ENCODE peak calls at places on chromosomes 3 and 15, in nine cellular contexts. A is stimulated activated CD4-positive, alpha-beta T cell treated with anti-CD3 and anti-CD28 coated beads, Interleukin-4, amount 100 ng/mL, for 4 hours; M is CD8-positive, alpha-beta memory T cell; U is cerebellum; S is SHP77; Z is NCI-H1930; V is activated CD8-positive, alpha-beta memory T cell treated with anti-CD3 and anti-CD28 coated beads, Interleukin-2, amount 10 ng/mL, durations not matched to agents 7 days and 5 days; T is activated CD4-positive, alpha-beta T cell treated with anti-CD3 and anti-CD28 coated beads for 36 hours; J is iris pigment epithelial cell. D is an unnamed sample.

GRCh38 chr3:174051191-174051590 is 653.6 kb downstream of the NLGN1 start:
- DNase-seq in Z (no peak), A (no peak), M (no peak), S (no peak), V (no peak), J (no peak), T (no peak), U (peak), D (no peak)

GRCh38 chr3:10157015-10157414 is 7.7 kb upstream of the IRAK2 start:
- DNase-seq in U (no peak), S (no peak), M (no peak), J (no peak), V (no peak), A (no peak), Z (no peak), T (no peak), D (no peak)

GRCh38 chr15:98076021-98076816 is 115.7 kb downstream of the ARRDC4 start:
- DNase-seq in V (no peak), U (no peak), A (no peak), T (no peak), Z (no peak), J (peak), S (no peak), M (no peak), D (peak)

GRCh38 chr15:44069489-44069888 is 125.6 kb downstream of the FRMD5 start:
- DNase-seq in V (no peak), M (no peak), T (no peak), J (no peak), Z (no peak), S (no peak), U (no peak), A (no peak), D (no peak)

GRCh38 chr3:12922299-12922698 is 80.9 kb upstream of the RPL32 start:
- DNase-seq in T (no peak), Z (no peak), A (no peak), V (no peak), S (no peak), J (no peak), U (no peak), M (no peak), D (no peak)

GRCh38 chr15:77866186-77866585 is 211.3 kb downstream of the TBC1D2B start:
- DNase-seq in J (no peak), S (no peak), A (no peak), Z (no peak), T (no peak), U (no peak), V (no peak), M (no peak), D (no peak)

GRCh38 chr15:89377842-89378698 is 43.4 kb upstream of the POLG start:
- DNase-seq in U (no peak), A (no peak), J (no peak), M (no peak), V (no peak), S (no peak), Z (no peak), T (peak), D (peak)

GRCh38 chr3:45665101-45665572 is 24.1 kb upstream of the SACM1L start:
- DNase-seq in U (peak), J (no peak), V (peak), M (peak), S (peak), T (peak), Z (peak), A (peak), D (no peak)

GRCh38 chr3:116246406-116246805 is 198.9 kb downstream of the LSAMP start:
- DNase-seq in V (no peak), Z (no peak), M (no peak), T (no peak), U (peak), J (no peak), A (no peak), S (no peak), D (no peak)

GRCh38 chr3:180744226-180744625 is 64.9 kb upstream of the CCDC39 start:
- DNase-seq in U (no peak), T (no peak), S (peak), M (no peak), V (no peak), Z (peak), J (no peak), A (no peak), D (no peak)

GRCh38 chr3:49700453-49701128 is 11.2 kb downstream of the RNF123 start:
- DNase-seq in V (no peak), A (no peak), Z (no peak), T (no peak), J (no peak), M (no peak), S (no peak), U (no peak), D (no peak)

GRCh38 chr15:42286445-42287029 is 13.3 kb upstream of the TMEM87A start:
- DNase-seq in U (no peak), M (no peak), J (peak), V (no peak), T (no peak), A (no peak), Z (no peak), S (no peak), D (no peak)

GRCh38 chr3:468172-468571 is 271.6 kb downstream of the CHL1 start:
- DNase-seq in V (no peak), S (no peak), U (no peak), T (no peak), Z (no peak), A (no peak), M (no peak), J (no peak), D (no peak)

GRCh38 chr15:66043264-66043663 is 174.0 kb downstream of the RAB11A start:
- DNase-seq in A (no peak), U (peak), T (no peak), Z (peak), V (no peak), J (no peak), M (no peak), S (peak), D (no peak)

GRCh38 chr15:65411470-65412071 is 11.2 kb downstream of the IGDCC4 start:
- DNase-seq in J (peak), Z (no peak), A (no peak), M (no peak), U (no peak), S (no peak), V (no peak), T (no peak), D (no peak)

GRCh38 chr3:43455233-43455632 is 166.6 kb downstream of the ANO10 start:
- DNase-seq in V (no peak), M (no peak), Z (no peak), S (no peak), A (no peak), T (no peak), J (peak), U (no peak), D (no peak)

GRCh38 chr3:22982981-22983582 is 220.0 kb upstream of the UBE2E2 start:
- DNase-seq in M (no peak), Z (no peak), T (no peak), S (no peak), A (no peak), V (no peak), U (no peak), J (peak), D (no peak)

GRCh38 chr3:174243194-174243593 is 615.9 kb upstream of the NAALADL2 start:
- DNase-seq in M (no peak), V (no peak), Z (no peak), U (no peak), S (no peak), T (no peak), A (no peak), J (peak), D (no peak)

GRCh38 chr3:114687157-114687556 is 393.3 kb downstream of the TIGIT start:
- DNase-seq in U (no peak), Z (no peak), A (no peak), S (no peak), J (no peak), T (no peak), M (no peak), V (no peak), D (no peak)

GRCh38 chr3:8622873-8623725 is 21.5 kb downstream of the SSUH2 start:
- DNase-seq in U (peak), T (peak), Z (peak), M (peak), V (peak), J (peak), S (peak), A (peak), D (peak)

D was measured in aorta.